ENCODE peak calls at places on chromosomes 5 and 9, in eight cellular contexts. Z is NCI-H1930; J is activated CD4-positive, alpha-beta T cell treated with anti-CD3 and anti-CD28 coated beads, Interleukin-2, amount 50 U/mL, for 48 hours; A is ELF-1; N is nucleus accumbens; G is NCI-H1105 treated with DMSO at 0.1 percent for 48 hours; M is activated naive CD4-positive, alpha-beta T cell treated with anti-CD3 and anti-CD28 coated beads for 36 hours; S is DMS79. Y is an unnamed sample.

GRCh38 chr5:158899792-158900191 is 199.9 kb downstream of the EBF1 start:
- DNase-seq in N (no peak), Z (no peak), M (no peak), S (no peak), A (no peak), G (no peak), J (no peak), Y (no peak)

GRCh38 chr9:7180247-7180646 is 422.5 kb downstream of the KDM4C start:
- DNase-seq in A (no peak), M (no peak), J (no peak), G (no peak), S (no peak), Z (no peak), N (no peak), Y (no peak)

GRCh38 chr9:96720435-96720834 is 57.5 kb downstream of the ZNF510 start:
- DNase-seq in N (no peak), Z (no peak), J (no peak), A (no peak), G (no peak), S (peak), M (no peak), Y (no peak)

GRCh38 chr5:142888469-142889085 is 118.4 kb downstream of the ARHGAP26 start:
- DNase-seq in G (peak), S (no peak), A (peak), Z (peak), J (peak), N (no peak), M (peak), Y (no peak)

GRCh38 chr9:16626577-16627130 is 243.8 kb downstream of the BNC2 start:
- DNase-seq in S (no peak), J (no peak), Z (no peak), G (no peak), M (no peak), A (peak), N (no peak), Y (no peak)

GRCh38 chr5:160556886-160557285 is 135.2 kb downstream of the PTTG1 start:
- DNase-seq in Z (no peak), G (no peak), A (no peak), S (no peak), J (no peak), N (no peak), M (no peak), Y (no peak)

GRCh38 chr5:66981705-66982387 is 214.8 kb downstream of the CD180 start:
- DNase-seq in M (no peak), J (no peak), G (peak), N (no peak), Z (no peak), A (no peak), S (peak), Y (no peak)

GRCh38 chr9:124134526-124134925 is 123.0 kb downstream of the LHX2 start:
- DNase-seq in J (no peak), A (no peak), S (no peak), G (no peak), M (no peak), Z (no peak), N (no peak), Y (no peak)

GRCh38 chr5:123754167-123754840 is 242.3 kb downstream of the CSNK1G3 start:
- DNase-seq in Z (peak), S (no peak), N (no peak), J (no peak), A (no peak), G (no peak), M (no peak), Y (no peak)

GRCh38 chr9:28365020-28365640 is 791.8 kb upstream of the C9orf72 start:
- DNase-seq in M (no peak), G (no peak), Z (no peak), S (no peak), A (peak), N (no peak), J (no peak), Y (no peak)

GRCh38 chr9:116644099-116644688 is 42.9 kb upstream of the TRIM32 start:
- DNase-seq in Z (no peak), A (no peak), S (no peak), M (no peak), J (no peak), N (no peak), G (no peak), Y (no peak)

GRCh38 chr5:109951758-109952157 is 262.0 kb downstream of the MAN2A1 start:
- DNase-seq in J (no peak), N (no peak), Z (no peak), S (no peak), M (no peak), A (no peak), G (no peak), Y (no peak)

GRCh38 chr5:68222824-68223354 is 7.3 kb downstream of the PIK3R1 start:
- DNase-seq in J (no peak), G (no peak), A (no peak), S (no peak), Z (no peak), N (no peak), M (no peak), Y (no peak)

GRCh38 chr5:138230981-138231589 is 18.0 kb upstream of the CDC23 start:
- DNase-seq in N (no peak), Z (no peak), G (peak), S (no peak), J (no peak), A (peak), M (no peak), Y (no peak)

GRCh38 chr5:151492729-151493128 is 45.3 kb downstream of the SLC36A1 start:
- DNase-seq in G (no peak), A (no peak), M (peak), J (peak), Z (no peak), N (no peak), S (no peak), Y (peak)

Y was measured in stimulated activated CD4-positive, alpha-beta T cell treated with anti-CD3 and anti-CD28 coated beads, Interleukin-2, amount 100 ng/mL, for 24 hours.